ENCODE peak calls at places on chromosomes 12 and 14, in five cellular contexts. R is testis; Z is CD4-positive, alpha-beta T cell; S is right cardiac atrium; G is tibial nerve. L is an unnamed sample.

GRCh38 chr14:85248881-85249635 is 280.9 kb upstream of the FLRT2 start:
- DNase-seq in S (peak; percentile 64), Z (no peak), G (no peak), R (peak; percentile 48), L (no peak)

GRCh38 chr14:54777395-54777794 is 125.2 kb downstream of the GCH1 start:
- DNase-seq in G (no peak), Z (no peak), S (no peak), R (no peak), L (no peak)

GRCh38 chr14:80546056-80546854 is 335.0 kb upstream of the DIO2 start:
- DNase-seq in G (no peak), Z (no peak), R (no peak), S (no peak), L (no peak)

GRCh38 chr14:71931492-71932228 is 569 bp upstream of the RGS6 start:
- DNase-seq in R (peak; percentile 56), Z (no peak), G (peak; percentile 50), S (peak; percentile 46), L (no peak)

GRCh38 chr14:75454963-75455546 is 27.2 kb downstream of the JDP2 start:
- DNase-seq in G (peak; percentile 65), Z (no peak), S (peak; percentile 88), R (peak; percentile 54), L (no peak)

GRCh38 chr12:104858611-104859010 is 99.5 kb downstream of the SLC41A2 start:
- DNase-seq in S (no peak), R (no peak), Z (no peak), G (no peak), L (no peak)

GRCh38 chr12:49367381-49368239 is at the start of gene SPATS2:
- DNase-seq in R (peak; percentile 38), S (peak; percentile 99), Z (no peak), G (peak; percentile 82), L (no peak)

GRCh38 chr12:123269395-123269892 is 2.2 kb downstream of the CDK2AP1 start:
- DNase-seq in G (peak; percentile 70), R (peak; percentile 93), Z (peak; percentile 17), S (peak; percentile 93), L (no peak)

GRCh38 chr12:48986720-48987291 is 8.7 kb downstream of the WNT1 start:
- DNase-seq in Z (no peak), R (no peak), S (no peak), G (no peak), L (no peak)

GRCh38 chr12:94263011-94263786 is 114.8 kb downstream of the PLXNC1 start:
- DNase-seq in R (no peak), Z (peak; percentile 28), G (no peak), S (no peak), L (peak; percentile 49)

GRCh38 chr12:105674871-105675699 is 344.6 kb downstream of the C12orf75 start:
- DNase-seq in S (no peak), Z (no peak), G (no peak), R (no peak), L (no peak)

GRCh38 chr12:114767906-114768697 is 84.1 kb upstream of the TBX3 start:
- DNase-seq in R (no peak), S (no peak), G (no peak), Z (no peak), L (no peak)

GRCh38 chr12:130711751-130712150 is 4.3 kb downstream of the RIMBP2 start:
- DNase-seq in S (no peak), Z (no peak), G (no peak), R (no peak), L (no peak)
- H3K27me3 ChIP-seq in S (no peaks in the 10 kb centered on the region), Z (peaks cover 44% of the 10 kb centered on the region), G (peaks cover 34% of the 10 kb centered on the region), R (no peaks in the 10 kb centered on the region), L (peaks cover 2% of the 10 kb centered on the region)

GRCh38 chr12:64946132-64946829 is 121.8 kb downstream of the TBC1D30 start:
- DNase-seq in Z (no peak), R (peak; percentile 90), G (peak; percentile 20), S (peak; percentile 89), L (no peak)
- H3K27ac ChIP-seq in Z (no peak overlapping the region), R (peak overlapping the region; percentile 56), G (peak overlapping the region; percentile 56), S (no peak overlapping the region), L (no peak overlapping the region)

DNA sequence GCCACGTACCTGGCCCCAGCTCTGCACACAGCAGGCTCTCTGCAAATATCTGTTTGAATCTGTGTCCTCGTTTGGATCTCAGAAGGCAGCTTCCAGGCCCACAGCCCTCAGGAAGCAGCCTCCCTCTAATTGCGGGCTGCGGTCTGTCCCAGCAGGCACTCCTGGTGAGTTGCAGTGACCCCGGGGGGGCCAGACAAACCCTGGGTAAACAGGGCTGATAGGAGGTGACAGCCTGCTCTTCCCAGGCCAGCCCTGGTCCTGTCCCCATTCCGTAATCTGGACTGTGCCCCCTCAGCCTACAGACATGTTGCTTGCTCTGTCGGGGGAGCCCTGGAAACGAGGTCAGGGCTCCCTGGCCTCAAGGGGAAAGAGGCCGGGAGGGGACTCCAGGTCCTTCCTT is 2.0 kb downstream of the FOXN4 start:
- DNase-seq in Z (no peak), G (no peak), R (no peak), S (no peak), L (no peak)
- H3K27me3 ChIP-seq in Z (peaks cover 50% of the 10 kb centered on the region), G (peaks cover 82% of the 10 kb centered on the region), R (no peaks in the 10 kb centered on the region), S (no peaks in the 10 kb centered on the region), L (peaks cover 8% of the 10 kb centered on the region)

DNA sequence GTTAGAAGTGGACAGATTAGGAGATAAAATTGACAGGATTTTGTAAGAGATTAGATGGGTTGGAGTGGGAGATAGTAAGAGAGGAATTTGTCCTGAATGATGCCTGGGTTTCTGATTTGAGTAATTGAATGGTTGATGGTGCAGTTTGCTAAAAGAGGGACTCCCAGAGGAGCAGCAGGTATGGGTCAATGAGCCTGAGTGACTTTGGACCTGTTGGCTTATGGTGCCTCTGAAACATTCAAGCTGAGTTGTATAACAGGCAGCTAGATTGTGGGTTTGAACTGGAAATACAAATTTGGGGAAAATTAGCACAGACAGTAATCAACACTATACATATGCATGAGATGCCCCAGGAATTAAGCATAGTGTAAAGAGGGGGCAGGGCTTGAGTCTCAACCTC is 16.7 kb upstream of the SYNDIG1L start:
- DNase-seq in Z (no peak), G (no peak), S (no peak), R (no peak), L (no peak)
- H3K27ac ChIP-seq in Z (no peak overlapping the region), G (no peak overlapping the region), S (no peak overlapping the region), R (no peak overlapping the region), L (no peak overlapping the region)

GRCh38 chr14:103280278-103280917 is 53.6 kb upstream of the EIF5 start:
- DNase-seq in S (no peak), Z (no peak), R (no peak), G (no peak), L (no peak)
- H3K27me3 ChIP-seq in S (no peaks in the 10 kb centered on the region), Z (peaks cover 66% of the 10 kb centered on the region), R (no peaks in the 10 kb centered on the region), G (peaks cover 80% of the 10 kb centered on the region), L (peaks cover 12% of the 10 kb centered on the region)

DNA sequence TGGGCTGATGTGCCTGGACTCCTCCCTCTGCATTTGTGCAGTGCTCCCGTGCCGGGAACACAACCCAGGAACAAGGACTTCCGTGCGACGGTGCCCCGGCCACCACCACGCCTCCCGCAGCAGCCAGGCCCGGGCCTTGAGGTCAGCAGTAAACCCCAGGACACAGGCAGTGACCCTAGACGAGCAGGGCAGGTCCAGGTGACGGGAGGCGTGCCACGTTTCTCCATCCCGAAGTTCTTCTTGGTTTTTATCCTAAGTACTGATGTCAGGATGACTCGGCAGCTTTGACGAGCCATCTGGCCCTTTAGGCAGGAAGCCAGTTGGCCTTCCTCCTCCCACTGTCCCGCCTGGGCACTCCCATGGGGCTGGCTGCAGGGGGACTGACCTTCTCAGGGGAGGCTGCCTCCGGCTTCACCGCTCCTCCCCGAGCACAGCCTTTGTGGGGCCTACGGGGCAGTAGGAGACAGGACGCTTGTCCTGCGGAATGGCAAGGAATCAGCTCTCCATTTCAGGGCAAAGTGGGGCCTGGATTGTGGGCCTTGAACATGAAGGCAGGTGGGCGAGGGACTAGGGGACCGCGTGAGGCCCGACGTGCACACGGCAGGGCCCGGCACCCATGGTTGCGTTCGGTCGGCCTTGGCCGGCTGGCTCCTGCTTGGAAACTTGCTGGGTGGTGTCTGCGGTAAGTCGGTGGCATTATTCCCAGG is 94.1 kb downstream of the FBXL14 start:
- DNase-seq in G (peak; percentile 34), Z (no peak), R (no peak), S (peak; percentile 68), L (no peak)
- H3K27ac ChIP-seq in G (no peak overlapping the region), Z (no peak overlapping the region), R (no peak overlapping the region), S (no peak overlapping the region), L (no peak overlapping the region)

GRCh38 chr12:108478611-108479010 is 36.5 kb upstream of the FICD start:
- DNase-seq in G (no peak), Z (no peak), S (no peak), R (no peak), L (no peak)

GRCh38 chr12:108475396-108475795 is 39.7 kb upstream of the FICD start:
- DNase-seq in S (no peak), G (no peak), Z (no peak), R (no peak), L (no peak)

GRCh38 chr12:108477055-108477880 is 37.8 kb upstream of the FICD start:
- DNase-seq in Z (no peak), G (no peak), R (peak; percentile 57), S (no peak), L (no peak)

GRCh38 chr12:108477881-108478259 is 37.2 kb upstream of the FICD start:
- DNase-seq in G (no peak), R (no peak), S (no peak), Z (no peak), L (no peak)

DNA sequence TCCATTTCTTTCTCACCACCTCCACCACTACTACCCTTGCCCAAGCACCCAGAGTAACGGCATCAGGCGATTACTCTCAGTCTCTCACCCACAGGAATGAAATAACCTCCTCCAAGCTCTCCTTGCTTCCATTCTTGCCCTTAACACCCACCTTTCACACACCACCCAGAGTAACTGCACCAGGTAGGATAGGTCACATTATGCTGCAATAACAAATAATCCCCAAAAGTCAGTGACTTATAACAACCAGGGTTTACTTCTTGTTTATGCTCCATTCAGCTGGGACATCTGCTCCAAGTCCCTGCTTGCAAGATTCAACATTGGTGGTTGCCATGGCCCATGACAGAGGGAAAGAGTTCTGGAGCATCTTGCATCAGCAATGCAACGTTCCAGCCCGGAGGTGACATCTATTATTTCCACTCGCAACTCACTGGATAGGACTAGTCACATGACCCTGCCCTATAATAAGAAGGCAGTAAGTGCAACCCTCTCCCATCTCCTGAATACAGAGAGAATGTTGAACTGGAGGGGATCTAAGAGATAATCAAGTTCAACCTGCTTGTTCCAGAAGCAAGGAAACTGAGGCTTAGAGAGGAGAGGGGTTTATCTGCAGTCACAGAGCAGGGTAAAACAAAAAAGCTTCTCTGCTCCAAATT is 41.5 kb upstream of the FICD start:
- DNase-seq in R (no peak), Z (no peak), G (no peak), S (no peak), L (no peak)
- H3K27me3 ChIP-seq in R (no peaks in the 10 kb centered on the region), Z (no peaks in the 10 kb centered on the region), G (no peaks in the 10 kb centered on the region), S (no peaks in the 10 kb centered on the region), L (no peaks in the 10 kb centered on the region)

DNA sequence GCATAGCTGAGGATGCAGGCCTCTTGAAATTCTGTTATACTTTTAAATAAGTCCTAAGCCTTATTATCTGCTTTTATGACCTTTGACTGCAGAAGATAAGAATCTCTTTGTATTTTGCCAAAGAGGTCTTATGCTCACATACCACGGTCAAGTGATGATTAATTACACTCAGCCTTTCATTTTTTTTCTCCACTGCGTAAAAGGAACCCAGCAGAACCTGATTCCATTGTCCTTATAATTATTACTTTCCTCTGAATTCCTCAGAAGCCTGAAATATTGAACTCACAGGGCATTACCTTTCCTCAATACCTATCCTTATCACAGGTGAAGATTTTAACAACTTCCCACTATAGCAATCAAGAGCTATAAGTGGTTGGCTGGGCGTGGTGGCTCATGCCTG is 498.7 kb upstream of the RPL10L start:
- DNase-seq in R (no peak), Z (no peak), S (no peak), G (no peak), L (no peak)
- H3K27ac ChIP-seq in R (no peak overlapping the region), Z (no peak overlapping the region), S (no peak overlapping the region), G (no peak overlapping the region), L (no peak overlapping the region)